ENCODE peak calls at places on chromosomes 5 and 9, in eight cellular contexts. X is GM12865; A is RWPE1; C is HFF-Myc; T is CD8-positive, alpha-beta T cell; E is AG10803; H is cardiac fibroblast; K is AG04449. I is an unnamed sample.

GRCh38 chr5:37847978-37848425 is 8.2 kb upstream of the GDNF start:
- DNase-seq in X (peak; percentile 59), H (peak; percentile 89), C (peak; percentile 78), T (no peak), K (no peak), E (peak; percentile 78), A (peak; percentile 66), I (no peak)

GRCh38 chr5:123722451-123722850 is 210.5 kb downstream of the CSNK1G3 start:
- DNase-seq in X (no peak), K (no peak), E (no peak), T (no peak), C (no peak), A (no peak), H (peak; percentile 19), I (no peak)

GRCh38 chr5:158172005-158172404 is 313.1 kb upstream of the CLINT1 start:
- DNase-seq in K (no peak), H (no peak), T (no peak), E (no peak), C (no peak), A (no peak), X (no peak), I (no peak)

GRCh38 chr9:137021979-137022619 is 5.9 kb downstream of the ABCA2 start:
- DNase-seq in T (peak; percentile 71), K (no peak), E (peak; percentile 35), C (peak; percentile 45), X (peak; percentile 81), H (peak; percentile 76), A (peak; percentile 95), I (no peak)

GRCh38 chr5:78879541-78879940 is 105.6 kb downstream of the ARSB start:
- DNase-seq in K (no peak), T (no peak), E (peak; percentile 16), H (no peak), A (no peak), C (no peak), X (no peak), I (no peak)

GRCh38 chr5:172434246-172434645 is 20.1 kb downstream of the SH3PXD2B start:
- DNase-seq in C (no peak), H (no peak), A (no peak), E (no peak), T (no peak), K (no peak), X (no peak), I (no peak)

GRCh38 chr5:50888754-50889153 is 222.3 kb downstream of the PARP8 start:
- DNase-seq in H (no peak), C (no peak), X (no peak), E (no peak), A (no peak), T (no peak), K (no peak), I (no peak)

GRCh38 chr5:74240783-74241750 is 399.5 kb downstream of the ENC1 start:
- DNase-seq in T (no peak), A (peak; percentile 88), E (peak; percentile 30), K (no peak), X (peak; percentile 20), C (no peak), H (peak; percentile 24), I (no peak)

GRCh38 chr5:74148321-74148720 is 492.2 kb downstream of the ENC1 start:
- DNase-seq in X (no peak), K (no peak), T (no peak), H (no peak), A (no peak), C (no peak), E (no peak), I (no peak)

GRCh38 chr5:78896128-78896527 is 89.0 kb downstream of the ARSB start:
- DNase-seq in T (no peak), C (no peak), X (no peak), A (no peak), K (no peak), H (peak; percentile 78), E (peak; percentile 74), I (no peak)

GRCh38 chr9:116767219-116767618 is 80.1 kb downstream of the TRIM32 start:
- DNase-seq in C (no peak), T (no peak), A (no peak), H (no peak), K (no peak), X (no peak), E (no peak), I (no peak)

DNA sequence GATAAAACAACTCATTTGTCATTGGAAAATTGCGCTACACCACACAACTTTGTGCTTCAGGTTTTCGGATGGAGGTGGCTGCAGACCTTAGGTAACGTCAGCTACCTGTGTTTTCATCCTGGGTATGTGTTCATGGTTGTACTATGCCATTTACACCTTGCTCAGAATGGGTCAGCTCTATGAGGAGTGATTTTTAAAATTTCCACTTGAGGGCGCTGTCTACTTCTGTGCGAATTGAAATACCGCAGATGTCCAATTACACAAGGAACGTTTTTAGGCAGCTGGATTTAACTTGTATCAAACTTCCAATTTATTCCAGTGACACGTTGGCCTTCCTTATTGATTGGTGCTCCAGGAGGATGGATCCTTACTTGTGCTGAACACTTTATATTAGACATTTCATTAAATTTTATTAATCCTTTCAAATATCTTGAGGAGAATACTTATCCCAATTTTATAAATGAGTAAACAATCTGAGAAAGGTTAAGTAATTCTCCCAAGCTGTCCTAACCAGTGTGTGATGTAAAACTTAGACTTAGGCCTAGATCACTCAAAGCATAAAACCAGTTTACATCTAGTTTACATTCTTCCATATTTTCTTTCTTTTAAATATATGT is 23.4 kb downstream of the DMRTA1 start:
- DNase-seq in K (no peak), C (no peak), X (peak; percentile 37), T (no peak), E (peak; percentile 33), A (peak; percentile 50), H (peak; percentile 51), I (no peak)
- TF ChIP-seq CTCF in K (peak; percentile 56), C (peak; percentile 65), X (peak; percentile 54), T (no peak), E (peak; percentile 77), A (peak; percentile 90), H (peak; percentile 67), I (peak; percentile 84)

DNA sequence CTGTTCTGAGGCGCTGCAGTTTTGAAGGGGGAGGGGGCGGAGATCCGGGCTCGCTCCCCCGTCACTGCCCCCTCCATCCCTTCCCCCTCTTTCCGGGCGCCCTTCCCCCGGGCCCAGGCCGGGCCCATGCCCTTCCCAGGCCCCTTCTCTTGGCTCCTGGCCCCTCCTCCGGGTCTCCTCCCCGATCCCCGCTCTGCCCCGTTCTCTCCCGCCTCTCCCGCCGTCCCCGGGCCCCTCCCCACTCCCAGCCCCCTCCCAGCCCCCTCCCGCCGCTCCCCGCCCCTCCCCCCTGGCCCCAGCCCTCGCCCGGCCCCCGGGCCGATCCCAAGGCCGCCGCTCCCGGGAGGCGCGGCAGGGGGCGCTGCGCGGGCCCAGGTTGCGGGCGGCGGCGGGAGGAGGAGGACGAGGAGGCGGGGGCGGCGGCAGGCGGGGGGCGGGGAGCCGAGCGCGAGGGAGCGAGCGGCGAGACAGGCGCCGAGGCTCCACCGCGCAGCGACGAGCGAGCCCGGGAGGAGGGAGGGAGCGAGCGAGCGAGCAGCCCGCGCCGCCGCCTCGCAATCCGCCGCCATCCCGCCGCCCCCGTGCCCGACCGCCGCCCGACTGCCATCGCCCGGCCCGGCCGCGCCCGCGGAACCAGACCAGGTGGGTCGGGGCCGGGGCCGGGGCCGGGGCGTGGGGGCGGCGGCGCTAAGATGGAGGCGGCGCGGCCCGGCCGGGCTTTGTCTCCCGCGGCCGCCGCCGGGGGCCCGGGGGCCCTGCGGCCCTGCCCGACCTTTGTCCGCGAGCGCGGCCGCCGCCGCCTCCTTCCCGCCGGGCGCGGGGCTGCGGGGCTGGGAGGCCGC is at the start of gene PRRC2B:
- DNase-seq in A (peak; percentile 94), E (peak; percentile 77), H (peak; percentile 74), K (no peak), X (peak; percentile 91), T (peak; percentile 85), C (no peak), I (peak; percentile 92)
- TF ChIP-seq CTCF in A (peak; percentile 96), E (no peak), H (peak; percentile 14), K (peak; percentile 51), X (peak; percentile 58), T (peak; percentile 36), C (peak; percentile 11), I (peak; percentile 79)

GRCh38 chr9:90458485-90458884 is 184.1 kb downstream of the DIRAS2 start:
- DNase-seq in C (no peak), X (no peak), H (no peak), E (no peak), A (no peak), T (no peak), K (no peak), I (no peak)
- TF ChIP-seq CTCF in C (no peak), X (no peak), H (no peak), E (no peak), A (no peak), T (no peak), K (no peak), I (peak; percentile 63)

DNA sequence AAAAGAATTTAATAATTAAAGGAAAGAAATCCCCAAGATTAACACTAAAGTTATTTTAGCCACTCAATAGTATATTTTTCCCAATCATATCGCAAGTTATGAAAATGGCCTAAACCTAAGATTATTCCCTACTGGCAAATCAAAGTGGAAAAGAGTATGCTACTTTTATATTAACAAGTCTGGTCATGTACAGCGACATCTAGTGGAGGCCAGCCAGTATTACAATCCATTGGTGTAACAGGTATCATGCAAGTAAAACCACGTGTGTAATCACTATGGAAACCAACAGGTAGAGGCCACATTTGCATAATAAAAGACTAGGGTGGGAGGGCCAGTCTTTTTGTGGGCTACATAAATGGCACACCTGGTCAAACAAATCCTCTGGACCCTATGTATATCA is 976.4 kb upstream of the CDH9 start:
- DNase-seq in E (no peak), A (no peak), K (no peak), H (peak; percentile 23), T (no peak), C (no peak), X (peak; percentile 5), I (no peak)
- TF ChIP-seq CTCF in E (peak; percentile 27), A (peak; percentile 54), K (no peak), H (peak; percentile 42), T (no peak), C (peak; percentile 31), X (peak; percentile 42), I (peak; percentile 63)

DNA sequence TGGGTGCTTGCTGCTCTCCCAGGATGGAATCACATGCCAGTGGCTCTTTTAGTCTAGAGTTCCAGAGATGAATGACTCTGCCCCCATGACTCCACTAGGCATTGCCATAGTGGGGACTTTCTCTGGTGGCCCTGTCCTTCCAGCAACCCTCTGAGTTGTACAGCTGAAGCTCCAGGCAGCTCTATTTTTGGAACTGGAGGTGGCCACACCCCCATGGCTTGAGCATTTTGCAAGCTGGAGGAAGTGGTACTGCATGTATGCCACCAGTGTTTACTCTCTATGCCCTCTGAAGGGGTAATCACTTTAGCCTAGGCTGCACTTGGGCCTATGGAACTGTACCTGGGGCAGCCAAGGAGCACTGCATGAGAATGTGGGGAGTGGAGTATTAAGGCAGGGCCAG is 112.7 kb downstream of the RANBP17 start:
- DNase-seq in X (no peak), C (no peak), H (no peak), A (no peak), K (no peak), E (no peak), T (no peak), I (no peak)
- TF ChIP-seq CTCF in X (no peak), C (no peak), H (no peak), A (no peak), K (no peak), E (no peak), T (no peak), I (no peak)

I was measured in type B pancreatic cell.